ENCODE peak calls at places on chromosome 2, in seven cellular contexts. One of them, this sample, is unnamed.

GRCh38 chr2:151845884-151846283 is 17.7 kb upstream of the ARL5A start:
- DNase-seq in PC-3: no peak
- DNase-seq in thoracic aorta: no peak
- DNase-seq in GM13977: no peak
- DNase-seq in AG10803: no peak
- DNase-seq in choroid plexus epithelial cell: no peak
- DNase-seq in HCT116: no peak
- DNase-seq in this sample: no peak

GRCh38 chr2:119204525-119204924 is 19.1 kb upstream of the STEAP3 start:
- DNase-seq in PC-3: no peak
- DNase-seq in thoracic aorta: no peak
- DNase-seq in GM13977: no peak
- DNase-seq in AG10803: no peak
- DNase-seq in choroid plexus epithelial cell: no peak
- DNase-seq in HCT116: no peak
- DNase-seq in this sample: no peak

GRCh38 chr2:207337234-207338219 is 171.8 kb upstream of the KLF7 start:
- DNase-seq in PC-3: peak; percentile 50
- DNase-seq in thoracic aorta: no peak
- DNase-seq in GM13977: no peak
- DNase-seq in AG10803: no peak
- DNase-seq in choroid plexus epithelial cell: peak; percentile 93
- DNase-seq in HCT116: peak; percentile 94
- DNase-seq in this sample: no peak

GRCh38 chr2:109226128-109226527 is 97.1 kb downstream of the SH3RF3 start:
- DNase-seq in PC-3: no peak
- DNase-seq in thoracic aorta: no peak
- DNase-seq in GM13977: no peak
- DNase-seq in AG10803: no peak
- DNase-seq in choroid plexus epithelial cell: no peak
- DNase-seq in HCT116: no peak
- DNase-seq in this sample: no peak

GRCh38 chr2:68282814-68283812 is 30.8 kb upstream of the PPP3R1 start:
- DNase-seq in PC-3: peak; percentile 55
- DNase-seq in thoracic aorta: no peak
- DNase-seq in GM13977: peak; percentile 74
- DNase-seq in AG10803: peak; percentile 47
- DNase-seq in choroid plexus epithelial cell: peak; percentile 65
- DNase-seq in HCT116: peak; percentile 33
- DNase-seq in this sample: peak; percentile 16

GRCh38 chr2:170245312-170245711 is 67.4 kb downstream of the MYO3B start:
- DNase-seq in PC-3: no peak
- DNase-seq in thoracic aorta: no peak
- DNase-seq in GM13977: no peak
- DNase-seq in AG10803: no peak
- DNase-seq in choroid plexus epithelial cell: no peak
- DNase-seq in HCT116: no peak
- DNase-seq in this sample: no peak

GRCh38 chr2:16638941-16639340 is 26.7 kb downstream of the CYRIA start:
- DNase-seq in PC-3: no peak
- DNase-seq in thoracic aorta: no peak
- DNase-seq in GM13977: no peak
- DNase-seq in AG10803: no peak
- DNase-seq in choroid plexus epithelial cell: no peak
- DNase-seq in HCT116: no peak
- DNase-seq in this sample: no peak

GRCh38 chr2:121903037-121903689 is 147.7 kb downstream of the TSN start:
- DNase-seq in PC-3: no peak
- DNase-seq in thoracic aorta: no peak
- DNase-seq in GM13977: no peak
- DNase-seq in AG10803: peak; percentile 45
- DNase-seq in choroid plexus epithelial cell: no peak
- DNase-seq in HCT116: no peak
- DNase-seq in this sample: no peak

GRCh38 chr2:146324954-146325353 is 1519.9 kb upstream of the ACVR2A start:
- DNase-seq in PC-3: peak; percentile 83
- DNase-seq in thoracic aorta: no peak
- DNase-seq in GM13977: no peak
- DNase-seq in AG10803: peak; percentile 23
- DNase-seq in choroid plexus epithelial cell: peak; percentile 50
- DNase-seq in HCT116: no peak
- DNase-seq in this sample: no peak

GRCh38 chr2:196534533-196534932 is 105.0 kb upstream of the CCDC150 start:
- DNase-seq in PC-3: no peak
- DNase-seq in thoracic aorta: no peak
- DNase-seq in GM13977: no peak
- DNase-seq in AG10803: no peak
- DNase-seq in choroid plexus epithelial cell: no peak
- DNase-seq in HCT116: no peak
- DNase-seq in this sample: no peak

GRCh38 chr2:222707102-222707688 is 35.7 kb downstream of the MOGAT1 start:
- DNase-seq in PC-3: no peak
- DNase-seq in thoracic aorta: no peak
- DNase-seq in GM13977: no peak
- DNase-seq in AG10803: no peak
- DNase-seq in choroid plexus epithelial cell: no peak
- DNase-seq in HCT116: no peak
- DNase-seq in this sample: no peak

GRCh38 chr2:207180741-207181140 is 15.0 kb upstream of the KLF7 start:
- DNase-seq in PC-3: peak; percentile 27
- DNase-seq in thoracic aorta: no peak
- DNase-seq in GM13977: no peak
- DNase-seq in AG10803: no peak
- DNase-seq in choroid plexus epithelial cell: peak; percentile 69
- DNase-seq in HCT116: no peak
- DNase-seq in this sample: no peak

GRCh38 chr2:8225257-8225656 is 456.6 kb upstream of the ID2 start:
- DNase-seq in PC-3: no peak
- DNase-seq in thoracic aorta: no peak
- DNase-seq in GM13977: no peak
- DNase-seq in AG10803: no peak
- DNase-seq in choroid plexus epithelial cell: no peak
- DNase-seq in HCT116: no peak
- DNase-seq in this sample: no peak

GRCh38 chr2:21404827-21405625 is 281.3 kb downstream of the TDRD15 start:
- DNase-seq in PC-3: no peak
- DNase-seq in thoracic aorta: no peak
- DNase-seq in GM13977: no peak
- DNase-seq in AG10803: no peak
- DNase-seq in choroid plexus epithelial cell: no peak
- DNase-seq in HCT116: no peak
- DNase-seq in this sample: no peak

GRCh38 chr2:229553091-229553490 is 161.3 kb downstream of the DNER start:
- DNase-seq in PC-3: peak; percentile 4
- DNase-seq in thoracic aorta: no peak
- DNase-seq in GM13977: no peak
- DNase-seq in AG10803: peak; percentile 9
- DNase-seq in choroid plexus epithelial cell: peak; percentile 28
- DNase-seq in HCT116: no peak
- DNase-seq in this sample: no peak

GRCh38 chr2:205925373-205926337 is 160.3 kb downstream of the INO80D start:
- DNase-seq in PC-3: peak; percentile 75
- DNase-seq in thoracic aorta: peak; percentile 26
- DNase-seq in GM13977: peak; percentile 74
- DNase-seq in AG10803: peak; percentile 46
- DNase-seq in choroid plexus epithelial cell: peak; percentile 71
- DNase-seq in HCT116: no peak
- DNase-seq in this sample: peak; percentile 78

GRCh38 chr2:88059979-88060906 is 4.7 kb upstream of the KRCC1 start:
- DNase-seq in PC-3: peak; percentile 69
- DNase-seq in thoracic aorta: no peak
- DNase-seq in GM13977: peak; percentile 76
- DNase-seq in AG10803: peak; percentile 40
- DNase-seq in choroid plexus epithelial cell: peak; percentile 58
- DNase-seq in HCT116: peak; percentile 32
- DNase-seq in this sample: peak; percentile 37

GRCh38 chr2:82333697-82334096 is 2029.1 kb upstream of the LRRTM1 start:
- DNase-seq in PC-3: no peak
- DNase-seq in thoracic aorta: no peak
- DNase-seq in GM13977: no peak
- DNase-seq in AG10803: no peak
- DNase-seq in choroid plexus epithelial cell: no peak
- DNase-seq in HCT116: no peak
- DNase-seq in this sample: no peak

GRCh38 chr2:71299507-71299906 is 32.1 kb upstream of the ZNF638 start:
- DNase-seq in PC-3: peak; percentile 71
- DNase-seq in thoracic aorta: no peak
- DNase-seq in GM13977: peak; percentile 50
- DNase-seq in AG10803: peak; percentile 48
- DNase-seq in choroid plexus epithelial cell: peak; percentile 66
- DNase-seq in HCT116: no peak
- DNase-seq in this sample: no peak

GRCh38 chr2:221553333-221553732 is 18.8 kb downstream of the EPHA4 start:
- DNase-seq in PC-3: no peak
- DNase-seq in thoracic aorta: no peak
- DNase-seq in GM13977: no peak
- DNase-seq in AG10803: no peak
- DNase-seq in choroid plexus epithelial cell: no peak
- DNase-seq in HCT116: no peak
- DNase-seq in this sample: no peak

GRCh38 chr2:54274781-54275242 is 18.8 kb upstream of the TSPYL6 start:
- DNase-seq in PC-3: no peak
- DNase-seq in thoracic aorta: no peak
- DNase-seq in GM13977: no peak
- DNase-seq in AG10803: peak; percentile 90
- DNase-seq in choroid plexus epithelial cell: peak; percentile 70
- DNase-seq in HCT116: no peak
- DNase-seq in this sample: no peak

GRCh38 chr2:54284801-54285200 is 28.8 kb upstream of the TSPYL6 start:
- DNase-seq in PC-3: no peak
- DNase-seq in thoracic aorta: no peak
- DNase-seq in GM13977: no peak
- DNase-seq in AG10803: no peak
- DNase-seq in choroid plexus epithelial cell: no peak
- DNase-seq in HCT116: no peak
- DNase-seq in this sample: no peak

GRCh38 chr2:54275541-54275940 is 19.5 kb upstream of the TSPYL6 start:
- DNase-seq in PC-3: no peak
- DNase-seq in thoracic aorta: no peak
- DNase-seq in GM13977: no peak
- DNase-seq in AG10803: no peak
- DNase-seq in choroid plexus epithelial cell: no peak
- DNase-seq in HCT116: no peak
- DNase-seq in this sample: no peak

GRCh38 chr2:54279385-54279784 is 23.4 kb upstream of the TSPYL6 start:
- DNase-seq in PC-3: peak; percentile 18
- DNase-seq in thoracic aorta: no peak
- DNase-seq in GM13977: no peak
- DNase-seq in AG10803: no peak
- DNase-seq in choroid plexus epithelial cell: no peak
- DNase-seq in HCT116: no peak
- DNase-seq in this sample: no peak
- TF ChIP-seq CTCF in PC-3: peak; percentile 46
- TF ChIP-seq CTCF in thoracic aorta: no peak
- TF ChIP-seq CTCF in GM13977: no peak
- TF ChIP-seq CTCF in AG10803: peak; percentile 32
- TF ChIP-seq CTCF in choroid plexus epithelial cell: peak; percentile 42
- TF ChIP-seq CTCF in HCT116: no peak
- TF ChIP-seq CTCF in this sample: no peak

DNA sequence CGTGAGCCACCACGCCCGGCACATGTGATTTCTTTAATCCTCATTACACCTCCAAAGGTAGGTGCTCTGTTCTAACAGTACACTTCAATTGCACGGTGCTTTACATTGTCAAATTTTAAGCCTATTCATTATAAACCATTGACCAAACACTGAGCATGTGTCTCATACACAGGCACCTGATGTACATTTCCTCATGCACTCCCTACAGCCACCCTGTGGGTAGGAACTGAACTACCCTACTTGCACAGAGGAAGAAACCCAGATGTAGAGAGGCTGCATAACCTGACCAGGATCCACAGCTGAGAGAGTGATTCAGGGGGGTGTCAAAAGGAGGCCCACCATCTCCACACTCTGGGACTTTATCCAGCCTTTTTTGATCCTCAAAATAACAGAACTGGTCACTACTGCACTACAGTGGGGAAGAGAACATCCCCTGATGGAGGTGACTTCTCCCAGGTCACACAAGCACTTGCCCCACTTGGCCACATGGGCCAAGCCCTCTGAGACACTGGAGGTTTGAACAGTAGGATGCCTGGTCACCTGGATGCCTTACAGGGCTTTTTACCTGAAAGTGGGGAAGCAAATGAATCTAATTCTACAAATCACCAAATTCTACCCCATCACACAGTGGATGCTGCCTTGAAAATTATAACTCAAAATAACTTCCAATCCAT is 6.9 kb upstream of the DPYSL5 start:
- DNase-seq in PC-3: peak; percentile 48
- DNase-seq in thoracic aorta: no peak
- DNase-seq in GM13977: no peak
- DNase-seq in AG10803: no peak
- DNase-seq in choroid plexus epithelial cell: peak; percentile 29
- DNase-seq in HCT116: peak; percentile 15
- DNase-seq in this sample: no peak
- TF ChIP-seq CTCF in PC-3: peak; percentile 43
- TF ChIP-seq CTCF in thoracic aorta: no peak
- TF ChIP-seq CTCF in GM13977: no peak
- TF ChIP-seq CTCF in AG10803: no peak
- TF ChIP-seq CTCF in choroid plexus epithelial cell: peak; percentile 39
- TF ChIP-seq CTCF in HCT116: no peak
- TF ChIP-seq CTCF in this sample: no peak

DNA sequence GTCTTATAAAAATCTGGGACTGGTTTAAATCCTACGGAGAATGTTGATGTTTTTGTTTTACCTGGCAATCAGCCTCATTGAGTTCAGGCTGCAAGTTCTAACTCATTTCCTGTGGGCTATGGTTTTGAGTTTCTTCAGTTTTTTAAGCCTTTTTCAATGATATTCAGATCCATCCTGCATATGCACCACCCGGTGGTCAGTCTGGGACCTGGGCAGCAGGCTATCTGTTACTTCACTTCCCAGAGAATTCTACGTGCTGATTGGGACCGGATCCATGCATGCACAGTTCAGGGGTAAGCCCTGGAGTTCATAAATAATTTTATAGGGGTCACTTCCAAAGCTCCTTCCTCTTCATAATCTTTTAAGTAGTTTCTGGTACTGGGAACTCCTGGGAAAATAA is 339.2 kb upstream of the HNRNPA3 start:
- DNase-seq in PC-3: no peak
- DNase-seq in thoracic aorta: no peak
- DNase-seq in GM13977: no peak
- DNase-seq in AG10803: peak; percentile 0
- DNase-seq in choroid plexus epithelial cell: peak; percentile 6
- DNase-seq in HCT116: no peak
- DNase-seq in this sample: peak; percentile 2
- TF ChIP-seq CTCF in PC-3: peak; percentile 20
- TF ChIP-seq CTCF in thoracic aorta: no peak
- TF ChIP-seq CTCF in GM13977: no peak
- TF ChIP-seq CTCF in AG10803: peak; percentile 22
- TF ChIP-seq CTCF in choroid plexus epithelial cell: peak; percentile 38
- TF ChIP-seq CTCF in HCT116: no peak
- TF ChIP-seq CTCF in this sample: no peak

DNA sequence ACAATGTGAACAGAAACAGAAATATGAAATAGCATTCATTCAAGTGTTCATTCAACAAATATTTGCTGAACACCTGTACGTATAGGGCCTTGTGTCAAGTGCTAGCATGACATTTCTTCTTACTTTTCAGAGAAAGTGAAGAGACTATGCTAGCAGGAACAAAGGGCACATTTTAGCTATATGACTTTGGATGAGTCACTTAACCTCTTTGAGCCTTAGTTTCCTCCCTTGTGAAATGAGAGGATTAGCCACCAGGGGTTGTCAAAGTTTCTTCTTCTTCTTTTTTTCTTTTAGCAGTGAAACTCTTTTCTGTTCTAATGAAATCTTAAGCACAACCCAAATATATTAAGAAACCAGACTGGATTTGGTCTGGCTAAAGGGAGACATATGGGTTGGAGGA is 53.1 kb downstream of the FIGN start:
- DNase-seq in PC-3: peak; percentile 74
- DNase-seq in thoracic aorta: no peak
- DNase-seq in GM13977: no peak
- DNase-seq in AG10803: peak; percentile 22
- DNase-seq in choroid plexus epithelial cell: peak; percentile 81
- DNase-seq in HCT116: no peak
- DNase-seq in this sample: no peak
- TF ChIP-seq CTCF in PC-3: peak; percentile 53
- TF ChIP-seq CTCF in thoracic aorta: no peak
- TF ChIP-seq CTCF in GM13977: no peak
- TF ChIP-seq CTCF in AG10803: peak; percentile 44
- TF ChIP-seq CTCF in choroid plexus epithelial cell: peak; percentile 52
- TF ChIP-seq CTCF in HCT116: no peak
- TF ChIP-seq CTCF in this sample: no peak

This sample was measured in activated CD8-positive, alpha-beta T cell treated with anti-CD3 and anti-CD28 coated beads for 36 hours.